ENCODE peak calls at places on chromosome 21, in five cellular contexts. X is IMR-90, M is tibial nerve, Z is AG04450, D is breast epithelium. F is an unnamed sample.

GRCh38 chr21:33110340-33110715 is 40.4 kb downstream of the OLIG1 start:
- DNase-seq in X (no peak), Z (no peak), D (no peak), M (no peak), F (no peak)

GRCh38 chr21:41368361-41369104 is 6.7 kb downstream of the MX2 start:
- DNase-seq in M (no peak), Z (no peak), D (peak; percentile 35), X (no peak), F (no peak)

GRCh38 chr21:42755766-42756579 is 102.6 kb downstream of the PDE9A start:
- DNase-seq in M (no peak), X (no peak), Z (no peak), D (no peak), F (no peak)

GRCh38 chr21:41112740-41113692 is 54.9 kb upstream of the BACE2 start:
- DNase-seq in D (peak; percentile 62), Z (peak; percentile 33), M (no peak), X (peak; percentile 79), F (no peak)

GRCh38 chr21:26795866-26796329 is 49.3 kb downstream of the ADAMTS1 start:
- DNase-seq in Z (peak; percentile 96), M (peak; percentile 54), D (no peak), X (peak; percentile 100), F (no peak)

GRCh38 chr21:45506241-45506817 is 35.9 kb downstream of the SLC19A1 start:
- DNase-seq in X (no peak), M (no peak), D (no peak), Z (no peak), F (no peak)

GRCh38 chr21:38365521-38365920 is 108.7 kb downstream of the KCNJ15 start:
- DNase-seq in D (no peak), X (no peak), Z (no peak), M (no peak), F (no peak)

GRCh38 chr21:41755934-41756773 is 10.7 kb downstream of the RIPK4 start:
- DNase-seq in Z (no peak), M (no peak), D (no peak), X (no peak), F (no peak)

GRCh38 chr21:20329636-20330035 is 668.6 kb upstream of the NCAM2 start:
- DNase-seq in D (no peak), M (no peak), X (no peak), Z (no peak), F (no peak)

GRCh38 chr21:14321042-14321441 is 61.9 kb downstream of the HSPA13 start:
- DNase-seq in D (no peak), Z (no peak), M (no peak), X (peak; percentile 0), F (no peak)

GRCh38 chr21:23695449-23695848 is 1911.8 kb downstream of the MRPL39 start:
- DNase-seq in Z (no peak), X (no peak), M (no peak), D (no peak), F (no peak)

GRCh38 chr21:38136201-38136600 is 120.6 kb upstream of the KCNJ15 start:
- DNase-seq in Z (no peak), M (no peak), D (no peak), X (peak; percentile 6), F (no peak)

GRCh38 chr21:29419422-29419821 is 120.7 kb downstream of the BACH1 start:
- DNase-seq in D (no peak), Z (no peak), X (no peak), M (no peak), F (no peak)

GRCh38 chr21:46052703-46053651 is 44.9 kb upstream of the COL6A2 start:
- DNase-seq in M (no peak), Z (no peak), D (no peak), X (peak; percentile 95), F (peak; percentile 48)

GRCh38 chr21:42218836-42219605 is at the start of gene ABCG1:
- DNase-seq in X (peak; percentile 13), M (no peak), Z (no peak), D (no peak), F (peak; percentile 71)

GRCh38 chr21:45266518-45267389 is 20.9 kb downstream of the POFUT2 start:
- DNase-seq in D (peak; percentile 46), M (peak; percentile 7), X (no peak), Z (no peak), F (peak; percentile 33)

GRCh38 chr21:19181604-19182140 is 778.1 kb upstream of the TMPRSS15 start:
- DNase-seq in X (no peak), D (no peak), Z (no peak), M (no peak), F (no peak)

GRCh38 chr21:41895643-41896493 is 16.7 kb upstream of the PRDM15 start:
- DNase-seq in X (peak; percentile 18), Z (no peak), M (no peak), D (no peak), F (peak; percentile 76)

GRCh38 chr21:38377165-38378093 is 120.6 kb downstream of the KCNJ15 start:
- DNase-seq in Z (no peak), D (no peak), X (no peak), M (no peak), F (no peak)

GRCh38 chr21:29436143-29436542 is 137.4 kb downstream of the BACH1 start:
- DNase-seq in X (no peak), D (no peak), Z (no peak), M (no peak), F (peak; percentile 20)

GRCh38 chr21:46048926-46049889 is 48.7 kb upstream of the COL6A2 start:
- DNase-seq in M (peak; percentile 82), D (peak; percentile 69), Z (peak; percentile 100), X (peak; percentile 100), F (no peak)

GRCh38 chr21:42080788-42081083 is 9.6 kb downstream of the UMODL1 start:
- DNase-seq in M (no peak), X (peak; percentile 89), Z (peak; percentile 68), D (no peak), F (no peak)

GRCh38 chr21:16193758-16194606 is 464.2 kb downstream of the USP25 start:
- DNase-seq in M (peak; percentile 36), Z (peak; percentile 60), X (peak; percentile 79), D (no peak), F (no peak)
- TF ChIP-seq CTCF in M (peak; percentile 52), Z (peak; percentile 36), X (no peak), D (no peak), F (no peak)

GRCh38 chr21:35084869-35085268 is 35.8 kb upstream of the RUNX1 start:
- DNase-seq in X (peak; percentile 99), D (no peak), Z (peak; percentile 81), M (no peak), F (no peak)
- H3K27ac ChIP-seq in X (peak overlapping the region; percentile 65), D (no peak overlapping the region), Z (no peak overlapping the region), M (no peak overlapping the region), F (no peak overlapping the region)

DNA sequence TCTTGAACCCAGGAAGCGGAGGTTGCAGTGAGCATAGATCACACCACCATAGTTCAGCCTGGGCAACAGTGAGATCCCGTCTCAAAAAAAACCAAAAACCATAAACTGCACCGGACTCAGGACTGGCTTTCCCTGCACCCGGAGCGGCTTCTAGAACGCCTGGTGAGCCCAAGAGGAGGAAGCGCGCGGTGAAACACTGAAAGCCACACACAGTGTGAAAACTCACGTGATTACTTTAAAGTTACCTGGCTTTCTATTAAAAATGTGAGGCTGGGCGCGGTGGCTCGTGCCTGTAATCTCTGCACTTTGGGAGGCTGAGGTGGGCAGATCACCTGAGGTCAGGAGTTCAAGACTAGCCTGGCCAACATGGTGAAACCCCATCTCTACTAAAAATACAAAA is 7.0 kb upstream of the TRAPPC10 start:
- DNase-seq in M (no peak), Z (no peak), X (no peak), D (no peak), F (no peak)
- H3K4me3 ChIP-seq in M (no peak overlapping the region), Z (no peak overlapping the region), X (no peak overlapping the region), D (no peak overlapping the region), F (no peak overlapping the region)

DNA sequence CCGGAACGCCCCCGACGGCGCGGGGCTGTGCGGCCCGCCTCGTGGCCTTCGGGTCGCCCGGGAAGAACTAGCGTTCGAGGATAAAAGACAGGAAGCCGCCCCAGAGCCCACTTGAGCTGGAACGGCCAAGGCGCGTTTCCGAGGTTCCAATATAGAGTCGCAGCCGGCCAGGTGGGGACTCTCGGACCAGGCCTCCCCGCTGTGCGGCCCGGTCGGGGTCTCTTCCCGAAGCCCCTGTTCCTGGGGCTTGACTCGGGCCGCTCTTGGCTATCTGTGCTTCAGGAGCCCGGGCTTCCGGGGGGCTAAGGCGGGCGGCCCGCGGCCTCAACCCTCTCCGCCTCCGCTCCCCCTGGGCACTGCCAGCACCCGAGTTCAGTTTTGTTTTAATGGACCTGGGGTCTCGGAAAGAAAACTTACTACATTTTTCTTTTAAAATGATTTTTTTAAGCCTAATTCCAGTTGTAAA is 158.8 kb downstream of the RUNX1 start:
- DNase-seq in M (no peak), D (no peak), X (no peak), Z (no peak), F (no peak)
- TF ChIP-seq CTCF in M (no peak), D (no peak), X (no peak), Z (no peak), F (no peak)